ENCODE peak calls at places on chromosomes 11 and 22, in five cellular contexts. Y, M, R, E and P are unnamed samples.

GRCh38 chr11:15195454-15196200 is 80.9 kb downstream of the INSC start:
- DNase-seq in Y (no peak), M (no peak), R (no peak), E (no peak), P (no peak)

GRCh38 chr11:108960498-108960897 is 295.6 kb downstream of the DDX10 start:
- DNase-seq in Y (peak), M (no peak), R (no peak), E (peak), P (no peak)

GRCh38 chr22:49331878-49332277 is 495.8 kb downstream of the BRD1 start:
- DNase-seq in Y (no peak), M (no peak), R (no peak), E (no peak), P (no peak)

GRCh38 chr11:2934057-2934550 is 4.9 kb upstream of the PHLDA2 start:
- DNase-seq in Y (no peak), M (no peak), R (no peak), E (no peak), P (no peak)

GRCh38 chr11:97454988-97455387 is 1065.2 kb downstream of the JRKL start:
- DNase-seq in Y (no peak), M (no peak), R (peak), E (no peak), P (no peak)

GRCh38 chr11:16126361-16126760 is 230.0 kb downstream of the SOX6 start:
- DNase-seq in Y (no peak), M (no peak), R (no peak), E (no peak), P (no peak)

GRCh38 chr11:15742626-15743243 is 613.6 kb downstream of the SOX6 start:
- DNase-seq in Y (peak), M (no peak), R (no peak), E (peak), P (no peak)

GRCh38 chr11:124629961-124630360 is 7.3 kb downstream of the TBRG1 start:
- DNase-seq in Y (no peak), M (no peak), R (no peak), E (no peak), P (no peak)

GRCh38 chr11:119700536-119701346 is 28.3 kb downstream of the NECTIN1 start:
- DNase-seq in Y (peak), M (no peak), R (no peak), E (peak), P (no peak)

GRCh38 chr11:61532136-61533038 is 23.8 kb downstream of the LRRC10B start:
- DNase-seq in Y (peak), M (peak), R (no peak), E (peak), P (no peak)

GRCh38 chr22:20494978-20495860 is at the start of gene KLHL22:
- DNase-seq in Y (peak), M (no peak), R (peak), E (peak), P (no peak)

GRCh38 chr11:134372961-134373360 is 39.1 kb downstream of the B3GAT1 start:
- DNase-seq in Y (no peak), M (no peak), R (no peak), E (no peak), P (no peak)

GRCh38 chr11:76724162-76724768 is 53.7 kb upstream of the LRRC32 start:
- DNase-seq in Y (no peak), M (no peak), R (no peak), E (no peak), P (no peak)

GRCh38 chr11:114987171-114987760 is 308.9 kb downstream of the NXPE2 start:
- DNase-seq in Y (no peak), M (no peak), R (peak), E (no peak), P (no peak)

GRCh38 chr22:42262964-42263363 is 7.5 kb downstream of the TCF20 start:
- DNase-seq in Y (no peak), M (no peak), R (no peak), E (no peak), P (no peak)

GRCh38 chr22:38296372-38296771 is 20.9 kb downstream of the CSNK1E start:
- DNase-seq in Y (no peak), M (no peak), R (no peak), E (no peak), P (no peak)

GRCh38 chr11:10328314-10329090 is 23.6 kb downstream of the ADM start:
- DNase-seq in Y (peak), M (no peak), R (no peak), E (peak), P (no peak)

GRCh38 chr11:74683279-74683871 is 47.9 kb downstream of the CHRDL2 start:
- DNase-seq in Y (peak), M (no peak), R (peak), E (peak), P (no peak)

GRCh38 chr11:2929880-2930704 is 872 bp upstream of the PHLDA2 start:
- DNase-seq in Y (peak), M (no peak), R (no peak), E (peak), P (no peak)

GRCh38 chr22:45009881-45010531 is at the start of gene PHF21B:
- DNase-seq in Y (peak), M (no peak), R (peak), E (peak), P (no peak)

GRCh38 chr22:26103023-26103422 is 66.2 kb upstream of the SEZ6L start:
- DNase-seq in Y (no peak), M (no peak), R (no peak), E (no peak), P (no peak)

GRCh38 chr11:105781807-105782206 is 171.9 kb downstream of the GRIA4 start:
- DNase-seq in Y (no peak), M (no peak), R (no peak), E (no peak), P (no peak)

GRCh38 chr22:38655532-38656255 is 498 bp downstream of the FAM227A start:
- DNase-seq in Y (peak), M (no peak), R (peak), E (peak), P (no peak)

GRCh38 chr11:116379185-116379828 is 393.5 kb downstream of the BUD13 start:
- DNase-seq in Y (no peak), M (no peak), R (no peak), E (peak), P (no peak)

GRCh38 chr11:94934836-94935235 is 38.5 kb downstream of the CWC15 start:
- DNase-seq in Y (no peak), M (peak), R (no peak), E (peak), P (no peak)